ENCODE peak calls at places on chromosomes 7 and 10, in four cellular contexts. Y, G, L and U are unnamed samples.

GRCh38 chr10:59098387-59098786 is 78.1 kb upstream of the PHYHIPL start:
- DNase-seq in Y (no peak), G (no peak), L (peak), U (no peak)

GRCh38 chr10:5163487-5163886 is 21.5 kb downstream of the AKR1C8 start:
- DNase-seq in Y (no peak), G (no peak), L (no peak), U (no peak)

GRCh38 chr10:124941823-124942222 is at the start of gene ZRANB1:
- DNase-seq in Y (no peak), G (no peak), L (no peak), U (no peak)

GRCh38 chr7:101856488-101857357 is 39.3 kb downstream of the CUX1 start:
- DNase-seq in Y (no peak), G (peak), L (peak), U (peak)

GRCh38 chr7:135277161-135277560 is 43.5 kb downstream of the STRA8 start:
- DNase-seq in Y (no peak), G (no peak), L (no peak), U (no peak)

GRCh38 chr7:907158-907980 is 31.0 kb downstream of the GET4 start:
- DNase-seq in Y (no peak), G (no peak), L (no peak), U (no peak)

GRCh38 chr10:23344251-23344841 is at the start of gene C10orf67:
- DNase-seq in Y (no peak), G (no peak), L (peak), U (no peak)

GRCh38 chr7:103857435-103857834 is 132.0 kb downstream of the RELN start:
- DNase-seq in Y (no peak), G (no peak), L (no peak), U (no peak)

GRCh38 chr7:156725074-156725473 is 84.5 kb downstream of the RNF32 start:
- DNase-seq in Y (no peak), G (no peak), L (peak), U (no peak)

GRCh38 chr7:5681423-5681822 is 100.0 kb downstream of the RNF216 start:
- DNase-seq in Y (no peak), G (no peak), L (peak), U (no peak)

GRCh38 chr7:151117565-151117964 is 31.3 kb downstream of the AGAP3 start:
- DNase-seq in Y (no peak), G (no peak), L (no peak), U (no peak)

GRCh38 chr10:116671274-116671926 is 50.6 kb downstream of the PNLIPRP2 start:
- DNase-seq in Y (no peak), G (no peak), L (peak), U (no peak)

GRCh38 chr10:130884456-130884855 is 427.1 kb downstream of the TCERG1L start:
- DNase-seq in Y (no peak), G (no peak), L (no peak), U (no peak)

GRCh38 chr7:84548366-84549085 is 353.9 kb upstream of the SEMA3A start:
- DNase-seq in Y (no peak), G (no peak), L (peak), U (no peak)

GRCh38 chr7:141674702-141675101 is 27.3 kb downstream of the DENND11 start:
- DNase-seq in Y (no peak), G (no peak), L (peak), U (no peak)
- TF ChIP-seq CTCF in Y (no peak), G (peak), L (no peak), U (peak)

DNA sequence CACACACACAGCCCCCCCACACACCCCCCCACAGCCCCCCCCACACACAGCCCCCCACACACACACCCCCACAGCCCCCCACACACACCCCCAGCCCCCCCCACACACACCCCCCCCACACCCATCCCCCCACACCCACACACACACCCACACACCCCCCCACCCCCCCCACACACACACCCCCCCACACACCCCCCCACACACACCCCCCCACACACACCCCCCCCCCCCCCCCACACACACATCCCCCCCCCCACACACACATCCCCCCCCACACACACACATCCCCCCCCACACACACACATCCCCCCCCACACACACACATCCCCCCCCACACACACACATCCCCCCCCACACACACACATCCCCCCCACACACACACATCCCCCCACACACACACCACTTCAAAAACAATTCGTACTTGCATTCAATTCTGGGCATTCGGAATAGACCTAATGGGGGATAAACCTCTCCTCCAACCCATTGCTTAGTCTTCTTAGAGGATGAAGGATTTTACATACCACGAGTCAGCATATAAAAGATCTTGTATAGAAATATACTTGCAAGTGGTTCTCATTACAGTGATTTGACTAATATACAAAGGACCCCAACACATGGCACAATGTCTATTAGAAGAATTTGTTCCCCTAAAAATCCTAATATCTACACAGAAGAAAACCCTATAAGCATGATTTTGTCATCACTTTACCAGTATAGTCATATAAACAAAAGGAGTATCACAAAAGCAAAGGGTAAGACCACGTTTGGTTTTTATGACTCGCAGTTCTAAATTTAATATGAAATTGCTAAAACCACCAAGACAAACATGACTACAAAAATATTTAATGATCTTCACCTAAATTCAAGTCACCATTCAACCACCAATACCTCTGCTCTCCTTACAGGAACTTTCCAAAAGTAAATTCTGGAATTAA is 80.9 kb downstream of the DIP2C start:
- DNase-seq in Y (no peak), G (no peak), L (peak), U (no peak)
- TF ChIP-seq CTCF in Y (no peak), G (no peak), L (no peak), U (no peak)

DNA sequence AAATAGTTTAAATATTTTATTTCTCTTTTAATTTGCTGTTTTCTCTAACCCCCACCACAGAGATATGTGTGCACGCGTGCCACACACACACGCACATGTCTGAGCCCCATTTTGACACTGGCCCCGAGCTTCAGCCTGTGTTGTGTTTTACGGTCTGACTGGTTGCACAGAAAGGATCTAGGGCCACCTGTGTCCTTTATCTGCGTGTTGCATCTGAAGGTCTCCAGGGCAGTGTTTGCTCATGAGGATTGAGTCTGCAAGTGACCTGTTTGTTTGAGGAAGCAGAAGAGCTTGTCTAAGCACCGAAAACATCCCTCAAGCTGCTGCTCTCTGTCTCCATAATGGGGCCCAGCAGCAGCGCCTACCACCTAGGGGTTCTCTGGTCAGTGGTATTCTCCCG is 266.4 kb upstream of the LYZL1 start:
- DNase-seq in Y (no peak), G (no peak), L (no peak), U (no peak)
- TF ChIP-seq CTCF in Y (no peak), G (no peak), L (no peak), U (no peak)

GRCh38 chr10:75356484-75356883 is 45.1 kb downstream of the ZNF503 start:
- DNase-seq in Y (no peak), G (no peak), L (no peak), U (no peak)
- TF ChIP-seq CTCF in Y (no peak), G (no peak), L (no peak), U (no peak)

DNA sequence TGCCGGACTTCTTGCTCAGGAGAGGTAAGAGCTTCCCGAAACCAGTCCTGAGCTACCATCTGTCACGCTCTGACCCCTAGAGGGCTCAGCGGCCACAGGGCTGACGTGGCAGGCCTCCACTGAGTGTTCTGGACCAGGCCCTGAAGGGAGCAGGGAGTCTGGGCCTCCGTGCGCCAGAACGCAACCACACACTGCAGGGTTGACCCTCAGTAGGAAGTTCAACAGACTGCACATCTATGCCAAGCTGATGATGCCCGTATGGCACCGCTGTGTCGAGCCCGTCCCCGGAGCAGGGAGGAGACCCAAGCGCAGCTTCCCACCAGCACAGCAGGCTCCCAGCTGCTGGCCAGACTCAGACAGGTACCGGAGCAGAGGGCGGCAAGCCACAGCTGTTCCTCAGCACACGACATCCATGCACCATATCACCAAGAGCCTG is 39.2 kb downstream of the CAMK2B start:
- DNase-seq in Y (peak), G (no peak), L (no peak), U (no peak)
- TF ChIP-seq CTCF in Y (no peak), G (no peak), L (no peak), U (peak)